ENCODE peak calls at places on chromosome 7, in five cellular contexts. M is mesenchymal stem cell, A is CD14-positive monocyte, C is GM12865, J is B cell. F is an unnamed sample.
A peak's percentile ranks its signal among the peaks of the same experiment; 100 is the strongest.

GRCh38 chr7:377069-378040 is 87.4 kb downstream of the FOXL3 start:
- DNase-seq in M (no peak), A (peak; percentile 42), C (no peak), J (no peak), F (peak; percentile 12)

GRCh38 chr7:27611043-27611442 is 51.6 kb downstream of the HIBADH start:
- DNase-seq in M (no peak), A (no peak), C (no peak), J (no peak), F (no peak)

GRCh38 chr7:1396195-1396594 is 63.1 kb downstream of the MICALL2 start:
- DNase-seq in M (no peak), A (no peak), C (no peak), J (no peak), F (no peak)

GRCh38 chr7:100612730-100613446 is 548 bp downstream of the MOSPD3 start:
- DNase-seq in M (peak; percentile 22), A (no peak), C (no peak), J (no peak), F (no peak)

GRCh38 chr7:33418251-33418701 is 288.9 kb downstream of the BBS9 start:
- DNase-seq in M (peak; percentile 83), A (no peak), C (no peak), J (no peak), F (no peak)

GRCh38 chr7:22350466-22351328 is 6.3 kb downstream of the RAPGEF5 start:
- DNase-seq in M (peak; percentile 75), A (no peak), C (peak; percentile 65), J (no peak), F (no peak)

GRCh38 chr7:6482743-6483119 is 35.0 kb upstream of the DAGLB start:
- DNase-seq in M (no peak), A (no peak), C (no peak), J (no peak), F (no peak)

GRCh38 chr7:127587663-127588018 is 570 bp upstream of the ARF5 start:
- DNase-seq in M (no peak), A (no peak), C (no peak), J (no peak), F (peak; percentile 25)

GRCh38 chr7:155560982-155561686 is 14.8 kb upstream of the CNPY1 start:
- DNase-seq in M (no peak), A (no peak), C (no peak), J (no peak), F (no peak)

GRCh38 chr7:157335256-157335655 is 1.5 kb upstream of the DNAJB6 start:
- DNase-seq in M (no peak), A (no peak), C (no peak), J (no peak), F (no peak)

GRCh38 chr7:153413540-153414287 is 638.5 kb upstream of the DPP6 start:
- DNase-seq in M (no peak), A (no peak), C (no peak), J (no peak), F (no peak)

GRCh38 chr7:82481499-82482097 is 38.0 kb upstream of the CACNA2D1 start:
- DNase-seq in M (peak; percentile 38), A (no peak), C (peak; percentile 10), J (no peak), F (no peak)

GRCh38 chr7:149838992-149839408 is 825 bp downstream of the ZNF862 start:
- DNase-seq in M (peak; percentile 49), A (no peak), C (no peak), J (no peak), F (no peak)

GRCh38 chr7:42736931-42737330 is 174.9 kb downstream of the C7orf25 start:
- DNase-seq in M (no peak), A (no peak), C (no peak), J (no peak), F (no peak)

GRCh38 chr7:71925663-71926062 is 486.5 kb downstream of the CALN1 start:
- DNase-seq in M (no peak), A (no peak), C (peak; percentile 30), J (no peak), F (no peak)

GRCh38 chr7:114786455-114786854 is 135.4 kb upstream of the MDFIC start:
- DNase-seq in M (no peak), A (no peak), C (no peak), J (no peak), F (no peak)

GRCh38 chr7:37942934-37943610 is 22.6 kb downstream of the EPDR1 start:
- DNase-seq in M (peak; percentile 18), A (no peak), C (peak; percentile 16), J (no peak), F (peak; percentile 82)

GRCh38 chr7:24608504-24608903 is 35.3 kb downstream of the PALS2 start:
- DNase-seq in M (no peak), A (no peak), C (no peak), J (no peak), F (no peak)

GRCh38 chr7:25261545-25262135 is 33.4 kb upstream of the NPVF start:
- DNase-seq in M (no peak), A (no peak), C (no peak), J (no peak), F (no peak)

GRCh38 chr7:30842542-30843451 is 68.9 kb upstream of the AQP1 start:
- DNase-seq in M (no peak), A (no peak), C (no peak), J (no peak), F (no peak)

GRCh38 chr7:37921340-37921805 is 933 bp downstream of the EPDR1 start:
- DNase-seq in M (peak; percentile 12), A (no peak), C (peak; percentile 48), J (peak; percentile 8), F (peak; percentile 30)

GRCh38 chr7:121547341-121548092 is 151.4 kb upstream of the FAM3C start:
- DNase-seq in M (peak; percentile 72), A (no peak), C (peak; percentile 69), J (peak; percentile 69), F (no peak)

GRCh38 chr7:51020944-51021343 is 238.2 kb upstream of the GRB10 start:
- DNase-seq in M (no peak), A (no peak), C (no peak), J (no peak), F (no peak)

GRCh38 chr7:91571601-91572000 is 307.4 kb downstream of the FZD1 start:
- DNase-seq in M (no peak), A (no peak), C (no peak), J (no peak), F (no peak)

GRCh38 chr7:66626236-66626957 is 2.3 kb upstream of the KCTD7 start:
- DNase-seq in M (peak; percentile 77), A (no peak), C (no peak), J (no peak), F (no peak)

GRCh38 chr7:144437370-144438191 is 34.1 kb upstream of the NOBOX start:
- DNase-seq in M (peak; percentile 64), A (no peak), C (peak; percentile 72), J (peak; percentile 61), F (no peak)

GRCh38 chr7:98869374-98870070 is at the start of gene TMEM130:
- DNase-seq in M (no peak), A (no peak), C (no peak), J (peak; percentile 32), F (no peak)

GRCh38 chr7:111844904-111845662 is 282.8 kb upstream of the IMMP2L start:
- DNase-seq in M (no peak), A (no peak), C (no peak), J (no peak), F (no peak)

GRCh38 chr7:92025260-92025659 is 84.6 kb downstream of the AKAP9 start:
- DNase-seq in M (peak; percentile 26), A (no peak), C (no peak), J (no peak), F (no peak)

GRCh38 chr7:43779032-43779812 is 20.7 kb downstream of the BLVRA start:
- DNase-seq in M (no peak), A (no peak), C (no peak), J (no peak), F (no peak)

GRCh38 chr7:139821349-139822115 is 7.5 kb upstream of the TBXAS1 start:
- DNase-seq in M (no peak), A (no peak), C (no peak), J (no peak), F (no peak)

GRCh38 chr7:36280840-36281812 is 108.5 kb upstream of the ANLN start:
- DNase-seq in M (peak; percentile 86), A (peak; percentile 90), C (peak; percentile 71), J (no peak), F (peak; percentile 62)

GRCh38 chr7:94324380-94325120 is 70.1 kb upstream of the COL1A2 start:
- DNase-seq in M (no peak), A (no peak), C (no peak), J (no peak), F (no peak)

GRCh38 chr7:19133891-19134290 is 11.3 kb downstream of the FERD3L start:
- DNase-seq in M (no peak), A (no peak), C (no peak), J (no peak), F (no peak)

GRCh38 chr7:47262881-47263280 is 319.0 kb downstream of the TNS3 start:
- DNase-seq in M (no peak), A (no peak), C (no peak), J (no peak), F (no peak)

GRCh38 chr7:159099711-159100231 is 44.9 kb downstream of the VIPR2 start:
- DNase-seq in M (no peak), A (no peak), C (no peak), J (no peak), F (peak; percentile 14)

GRCh38 chr7:30032310-30033125 is 4.3 kb downstream of the PLEKHA8 start:
- DNase-seq in M (peak; percentile 16), A (no peak), C (no peak), J (no peak), F (no peak)

GRCh38 chr7:157652954-157653826 is 316.4 kb downstream of the DNAJB6 start:
- DNase-seq in M (no peak), A (peak; percentile 22), C (no peak), J (no peak), F (no peak)

GRCh38 chr7:75711634-75712494 is 26.9 kb downstream of the HIP1 start:
- DNase-seq in M (peak; percentile 73), A (no peak), C (peak; percentile 9), J (no peak), F (no peak)